ENCODE peak calls at places on chromosomes 5 and 9, in six cellular contexts. B, M, R, N, U and I are unnamed samples.

GRCh38 chr9:82332018-82332773 is 343.6 kb downstream of the SPATA31D1 start:
- DNase-seq in B (peak), M (peak), R (no peak), N (no peak), U (no peak), I (no peak)

GRCh38 chr5:72152506-72152905 is 45.2 kb downstream of the MAP1B start:
- DNase-seq in B (peak), M (no peak), R (no peak), N (no peak), U (no peak), I (no peak)

GRCh38 chr5:34516686-34517085 is 139.4 kb upstream of the RAI14 start:
- DNase-seq in B (peak), M (no peak), R (no peak), N (no peak), U (no peak), I (no peak)

GRCh38 chr9:80156725-80157124 is 585.0 kb downstream of the TLE4 start:
- DNase-seq in B (no peak), M (no peak), R (no peak), N (no peak), U (no peak), I (no peak)

GRCh38 chr5:158958048-158958994 is 141.4 kb downstream of the EBF1 start:
- DNase-seq in B (peak), M (no peak), R (peak), N (peak), U (no peak), I (no peak)

GRCh38 chr5:123125172-123125508 is 36.1 kb downstream of the PRDM6 start:
- DNase-seq in B (peak), M (no peak), R (no peak), N (no peak), U (no peak), I (no peak)

GRCh38 chr9:107612136-107612535 is 122.6 kb upstream of the KLF4 start:
- DNase-seq in B (peak), M (no peak), R (no peak), N (no peak), U (peak), I (no peak)

GRCh38 chr9:68947842-68948569 is 65.9 kb downstream of the PRKACG start:
- DNase-seq in B (no peak), M (no peak), R (no peak), N (no peak), U (no peak), I (no peak)

GRCh38 chr5:32261198-32261597 is 51.5 kb downstream of the MTMR12 start:
- DNase-seq in B (no peak), M (no peak), R (no peak), N (no peak), U (no peak), I (no peak)

GRCh38 chr5:111779260-111780254 is 22.6 kb upstream of the NREP start:
- DNase-seq in B (no peak), M (no peak), R (no peak), N (peak), U (no peak), I (no peak)

GRCh38 chr5:153617190-153617589 is 126.7 kb downstream of the GRIA1 start:
- DNase-seq in B (peak), M (no peak), R (no peak), N (no peak), U (no peak), I (no peak)

GRCh38 chr9:90099262-90099982 is 494.6 kb downstream of the GADD45G start:
- DNase-seq in B (peak), M (peak), R (peak), N (no peak), U (no peak), I (no peak)

GRCh38 chr5:155678371-155678770 is 648.6 kb upstream of the SGCD start:
- DNase-seq in B (no peak), M (no peak), R (no peak), N (no peak), U (no peak), I (no peak)

GRCh38 chr5:132473608-132474007 is 17.0 kb downstream of the IRF1 start:
- DNase-seq in B (no peak), M (no peak), R (no peak), N (no peak), U (no peak), I (peak)

GRCh38 chr5:134051305-134051704 is 46.5 kb upstream of the VDAC1 start:
- DNase-seq in B (peak), M (no peak), R (no peak), N (no peak), U (no peak), I (no peak)

GRCh38 chr9:4258321-4259093 is 41.4 kb downstream of the GLIS3 start:
- DNase-seq in B (peak), M (no peak), R (no peak), N (no peak), U (no peak), I (no peak)

GRCh38 chr5:86665984-86666760 is 48.4 kb downstream of the COX7C start:
- DNase-seq in B (no peak), M (no peak), R (peak), N (no peak), U (peak), I (no peak)

GRCh38 chr5:173515526-173515925 is 100.9 kb downstream of the BOD1 start:
- DNase-seq in B (peak), M (peak), R (no peak), N (no peak), U (no peak), I (no peak)

GRCh38 chr5:148645527-148645926 is 8.8 kb downstream of the HTR4 start:
- DNase-seq in B (no peak), M (no peak), R (no peak), N (no peak), U (no peak), I (no peak)

GRCh38 chr9:6965566-6965965 is 207.8 kb downstream of the KDM4C start:
- DNase-seq in B (no peak), M (no peak), R (no peak), N (no peak), U (no peak), I (no peak)

GRCh38 chr5:83744851-83745250 is 24.2 kb upstream of the HAPLN1 start:
- DNase-seq in B (no peak), M (no peak), R (no peak), N (no peak), U (no peak), I (no peak)

GRCh38 chr9:136052433-136052880 is 42.6 kb downstream of the NACC2 start:
- DNase-seq in B (no peak), M (peak), R (peak), N (no peak), U (peak), I (no peak)

GRCh38 chr5:61330341-61330878 is 1.6 kb upstream of the ZSWIM6 start:
- DNase-seq in B (peak), M (peak), R (peak), N (no peak), U (peak), I (no peak)

GRCh38 chr9:111148390-111148993 is 110.2 kb upstream of the LPAR1 start:
- DNase-seq in B (peak), M (no peak), R (no peak), N (peak), U (no peak), I (no peak)

GRCh38 chr9:109118802-109119438 is 827 bp downstream of the TMEM245 start:
- DNase-seq in B (peak), M (no peak), R (peak), N (no peak), U (no peak), I (no peak)

GRCh38 chr9:121700831-121701419 is 49.5 kb downstream of the DAB2IP start:
- DNase-seq in B (no peak), M (no peak), R (no peak), N (peak), U (no peak), I (no peak)

GRCh38 chr5:83925321-83925877 is 204.7 kb upstream of the HAPLN1 start:
- DNase-seq in B (peak), M (no peak), R (no peak), N (no peak), U (no peak), I (no peak)

GRCh38 chr9:20606637-20607036 is 15.7 kb downstream of the MLLT3 start:
- DNase-seq in B (no peak), M (peak), R (peak), N (no peak), U (no peak), I (no peak)

GRCh38 chr5:56449071-56449470 is 215.9 kb upstream of the ANKRD55 start:
- DNase-seq in B (no peak), M (no peak), R (no peak), N (no peak), U (no peak), I (no peak)

GRCh38 chr5:65198777-65199120 is 283.0 kb downstream of the ADAMTS6 start:
- DNase-seq in B (peak), M (peak), R (no peak), N (no peak), U (no peak), I (no peak)

GRCh38 chr9:118128313-118128712 is 424.1 kb downstream of the TLR4 start:
- DNase-seq in B (no peak), M (no peak), R (no peak), N (no peak), U (no peak), I (no peak)
- TF ChIP-seq CTCF in B (no peak), M (no peak), R (no peak), N (no peak), U (no peak), I (no peak)

DNA sequence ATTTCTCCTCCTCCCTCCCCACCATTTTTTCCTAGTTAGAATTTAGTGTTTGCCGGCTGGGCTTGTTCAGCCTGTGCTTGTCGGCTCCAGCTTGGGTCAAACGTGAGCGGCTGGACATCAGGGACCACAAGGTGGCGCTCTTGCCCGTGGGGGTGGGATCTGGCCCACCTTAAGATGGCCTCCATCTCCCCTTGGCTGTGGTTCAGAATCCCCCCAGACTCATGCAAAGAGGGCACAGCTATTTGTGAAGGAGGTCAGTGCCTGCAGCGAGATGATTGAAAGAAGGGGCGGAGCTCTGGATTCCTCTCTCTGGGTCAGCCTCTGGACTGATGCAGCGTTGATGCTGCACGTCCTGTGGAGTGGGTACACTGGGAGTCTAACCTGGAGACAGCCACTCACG is 283.3 kb upstream of the TUT7 start:
- DNase-seq in B (no peak), M (peak), R (peak), N (peak), U (no peak), I (no peak)
- TF ChIP-seq CTCF in B (peak), M (peak), R (peak), N (peak), U (no peak), I (no peak)

GRCh38 chr5:63245271-63245670 is 666.7 kb downstream of the LRRC70 start:
- DNase-seq in B (peak), M (no peak), R (no peak), N (no peak), U (no peak), I (no peak)

GRCh38 chr5:63249960-63250359 is 671.3 kb downstream of the LRRC70 start:
- DNase-seq in B (no peak), M (no peak), R (no peak), N (no peak), U (no peak), I (no peak)

GRCh38 chr5:63255609-63256008 is 677.0 kb downstream of the LRRC70 start:
- DNase-seq in B (no peak), M (no peak), R (peak), N (no peak), U (no peak), I (no peak)

GRCh38 chr5:63247651-63248050 is 669.0 kb downstream of the LRRC70 start:
- DNase-seq in B (peak), M (no peak), R (no peak), N (no peak), U (no peak), I (no peak)

DNA sequence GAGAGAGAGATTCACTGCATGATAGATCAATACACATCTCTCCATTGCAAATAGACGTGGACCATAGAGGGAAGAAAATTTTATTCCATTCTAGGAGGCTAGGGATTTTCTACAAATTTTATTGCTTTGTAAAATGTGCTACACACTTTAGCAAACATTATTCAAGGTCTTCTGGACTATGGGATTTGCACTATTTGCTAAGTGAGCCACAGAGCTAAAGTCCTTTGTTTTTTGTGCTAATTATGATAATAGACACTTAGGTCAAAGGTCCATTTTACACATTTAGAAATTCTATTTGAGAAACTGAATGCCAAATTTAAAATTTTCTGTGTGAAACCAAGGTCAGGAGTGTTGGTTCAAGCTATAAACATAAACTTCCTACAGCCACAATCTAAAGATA is 672.3 kb downstream of the LRRC70 start:
- DNase-seq in B (no peak), M (no peak), R (no peak), N (no peak), U (no peak), I (no peak)
- TF ChIP-seq CTCF in B (no peak), M (no peak), R (no peak), N (no peak), U (no peak), I (no peak)

DNA sequence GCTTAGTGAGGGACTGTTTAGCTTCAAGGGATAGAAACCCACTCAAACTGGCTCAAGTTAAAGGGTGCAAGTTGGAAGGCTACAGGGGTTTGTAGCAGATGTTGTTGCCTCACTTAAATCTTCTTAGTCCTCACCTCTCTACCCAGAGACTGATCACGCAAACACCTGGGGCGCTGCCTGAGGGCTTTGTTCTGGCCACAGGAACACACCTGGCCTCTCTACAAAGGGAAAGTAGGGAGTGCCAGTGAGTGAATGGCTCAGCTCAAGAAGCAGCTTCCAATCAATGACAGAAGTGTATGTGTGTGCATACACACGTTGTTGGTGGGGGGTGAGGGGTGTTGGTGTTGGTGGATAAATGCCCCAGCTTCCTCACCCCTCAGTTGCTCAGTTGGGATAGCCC is 30.7 kb upstream of the CTNNA1 start:
- DNase-seq in B (no peak), M (no peak), R (peak), N (no peak), U (no peak), I (no peak)
- TF ChIP-seq CTCF in B (no peak), M (no peak), R (no peak), N (no peak), U (no peak), I (no peak)

GRCh38 chr5:140116716-140117115 is 2.8 kb downstream of the PURA start:
- DNase-seq in B (no peak), M (peak), R (peak), N (no peak), U (no peak), I (no peak)

GRCh38 chr5:140117523-140117922 is 3.6 kb downstream of the PURA start:
- DNase-seq in B (no peak), M (no peak), R (no peak), N (no peak), U (no peak), I (no peak)

GRCh38 chr5:140114341-140115185 is 654 bp downstream of the PURA start:
- DNase-seq in B (peak), M (peak), R (peak), N (peak), U (peak), I (peak)

GRCh38 chr5:140115186-140115500 is 1.2 kb downstream of the PURA start:
- DNase-seq in B (no peak), M (no peak), R (no peak), N (no peak), U (no peak), I (no peak)

GRCh38 chr5:140118294-140118936 is 4.5 kb downstream of the PURA start:
- DNase-seq in B (no peak), M (peak), R (peak), N (no peak), U (no peak), I (no peak)
- TF ChIP-seq CTCF in B (no peak), M (no peak), R (peak), N (peak), U (no peak), I (no peak)

DNA sequence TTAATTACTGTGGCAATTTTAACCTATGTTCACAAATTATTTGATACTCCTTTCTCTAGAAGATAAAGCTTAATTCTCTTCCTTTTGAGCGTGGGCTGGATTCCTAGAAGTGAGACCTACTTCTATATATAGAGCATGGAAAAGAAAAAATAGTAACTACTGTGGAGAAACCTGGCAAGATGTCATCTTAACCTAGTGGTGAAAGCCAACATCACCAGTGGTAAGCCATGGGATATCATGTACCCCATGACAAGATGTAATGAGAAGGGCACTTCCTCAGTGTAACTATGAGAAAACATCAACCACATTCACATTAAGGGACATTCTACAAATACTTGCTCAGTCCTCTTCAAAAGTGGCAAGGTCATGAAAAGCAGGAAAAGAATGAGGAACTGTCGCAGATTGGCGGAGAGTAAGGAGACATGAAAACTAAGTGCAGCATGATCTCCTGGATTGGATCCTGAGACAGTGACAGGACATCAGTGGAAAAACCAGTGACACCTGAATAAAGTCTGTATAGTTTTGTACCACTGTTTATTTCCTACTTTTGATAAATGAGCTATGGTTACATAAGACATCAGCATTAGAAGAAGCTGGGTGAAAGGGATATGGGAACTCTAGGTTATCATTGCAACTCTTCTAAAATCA is 65.4 kb downstream of the PRRC1 start:
- DNase-seq in B (no peak), M (no peak), R (no peak), N (no peak), U (no peak), I (no peak)
- TF ChIP-seq CTCF in B (no peak), M (no peak), R (no peak), N (no peak), U (no peak), I (no peak)